ENCODE peak calls at places on chromosomes 16 and 17, in six cellular contexts. O is ascending aorta, Z is IMR-90, A is hepatocyte, Q is neural progenitor cell, J is endothelial cell of umbilical vein. X is an unnamed sample.

GRCh38 chr16:85206472-85207356 is 94.4 kb upstream of the CIBAR2 start:
- DNase-seq in O (peak), Z (peak), A (peak), Q (peak), J (peak), X (no peak)

GRCh38 chr17:7922499-7923289 is 6.6 kb upstream of the RNF227 start:
- DNase-seq in O (peak), Z (peak), A (peak), Q (peak), J (peak), X (peak)

GRCh38 chr17:46942441-46943217 is 19.7 kb downstream of the GOSR2 start:
- DNase-seq in O (peak), Z (peak), A (peak), Q (peak), J (peak), X (no peak)

GRCh38 chr16:31695667-31696066 is 168.0 kb downstream of the AHSP start:
- DNase-seq in O (no peak), Z (no peak), A (no peak), Q (no peak), J (no peak), X (no peak)

GRCh38 chr16:63050391-63050790 is 1014.2 kb upstream of the CDH8 start:
- DNase-seq in O (no peak), Z (no peak), A (no peak), Q (no peak), J (no peak), X (no peak)

GRCh38 chr17:82424001-82424862 is 5.8 kb upstream of the OGFOD3 start:
- DNase-seq in O (no peak), Z (peak), A (no peak), Q (peak), J (no peak), X (no peak)

GRCh38 chr16:66604376-66605176 is at the start of gene CMTM3:
- DNase-seq in O (peak), Z (peak), A (peak), Q (peak), J (peak), X (no peak)

GRCh38 chr16:67053767-67054334 is 24.9 kb downstream of the CBFB start:
- DNase-seq in O (no peak), Z (no peak), A (no peak), Q (no peak), J (no peak), X (no peak)

GRCh38 chr17:35577826-35578194 is 561 bp downstream of the PEX12 start:
- DNase-seq in O (no peak), Z (peak), A (peak), Q (no peak), J (no peak), X (no peak)

GRCh38 chr17:43401293-43401692 is 2.5 kb downstream of the ARL4D start:
- DNase-seq in O (peak), Z (peak), A (peak), Q (no peak), J (peak), X (peak)

GRCh38 chr16:15054357-15055140 is 1.3 kb downstream of the NTAN1 start:
- DNase-seq in O (no peak), Z (no peak), A (no peak), Q (no peak), J (no peak), X (no peak)

GRCh38 chr16:35525979-35526590 is 2066.7 kb downstream of the TP53TG3F start:
- DNase-seq in O (no peak), Z (no peak), A (no peak), Q (no peak), J (no peak), X (no peak)

GRCh38 chr17:32486091-32486700 is 597 bp upstream of the CDK5R1 start:
- DNase-seq in O (peak), Z (peak), A (peak), Q (peak), J (peak), X (no peak)

DNA sequence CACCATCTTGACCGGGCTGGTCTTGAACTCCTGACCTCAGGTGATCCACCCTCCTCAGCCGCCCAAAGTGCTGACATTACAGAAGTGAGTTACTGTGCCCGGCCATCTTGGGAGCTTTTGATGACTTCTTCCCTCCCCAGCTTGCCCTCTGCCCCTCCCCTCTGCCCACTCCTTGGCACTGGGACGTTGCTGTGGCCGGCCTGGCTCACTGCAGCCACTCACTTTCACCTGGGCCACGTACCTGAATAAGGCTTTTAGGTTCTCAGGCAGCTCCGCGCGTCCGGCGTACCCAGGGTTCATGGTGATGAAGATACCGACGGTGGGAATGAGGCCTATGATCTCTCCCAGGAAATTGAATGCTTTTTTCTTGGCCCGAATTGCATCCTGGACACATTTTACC is 81.6 kb downstream of the DNAH17 start:
- DNase-seq in O (no peak), Z (no peak), A (no peak), Q (no peak), J (no peak), X (no peak)
- H3K27ac ChIP-seq in O (no peak), Z (no peak), A (no peak), Q (no peak), J (no peak), X (no peak)

GRCh38 chr17:75063626-75064025 is 16.6 kb downstream of the KCTD2 start:
- DNase-seq in O (no peak), Z (no peak), A (no peak), Q (no peak), J (no peak), X (no peak)
- TF ChIP-seq CTCF in O (no peak), Z (no peak), A (no peak), Q (no peak), J (no peak), X (no peak)

GRCh38 chr17:75909051-75909811 is 4.5 kb upstream of the MRPL38 start:
- DNase-seq in O (no peak), Z (no peak), A (no peak), Q (no peak), J (no peak), X (no peak)

GRCh38 chr17:75910699-75911098 is 6.0 kb upstream of the MRPL38 start:
- DNase-seq in O (no peak), Z (no peak), A (peak), Q (peak), J (no peak), X (no peak)

GRCh38 chr17:75908201-75908600 is 3.5 kb upstream of the MRPL38 start:
- DNase-seq in O (no peak), Z (no peak), A (no peak), Q (no peak), J (no peak), X (no peak)

GRCh38 chr17:75906143-75906884 is 1.6 kb upstream of the MRPL38 start:
- DNase-seq in O (no peak), Z (no peak), A (no peak), Q (no peak), J (no peak), X (no peak)

DNA sequence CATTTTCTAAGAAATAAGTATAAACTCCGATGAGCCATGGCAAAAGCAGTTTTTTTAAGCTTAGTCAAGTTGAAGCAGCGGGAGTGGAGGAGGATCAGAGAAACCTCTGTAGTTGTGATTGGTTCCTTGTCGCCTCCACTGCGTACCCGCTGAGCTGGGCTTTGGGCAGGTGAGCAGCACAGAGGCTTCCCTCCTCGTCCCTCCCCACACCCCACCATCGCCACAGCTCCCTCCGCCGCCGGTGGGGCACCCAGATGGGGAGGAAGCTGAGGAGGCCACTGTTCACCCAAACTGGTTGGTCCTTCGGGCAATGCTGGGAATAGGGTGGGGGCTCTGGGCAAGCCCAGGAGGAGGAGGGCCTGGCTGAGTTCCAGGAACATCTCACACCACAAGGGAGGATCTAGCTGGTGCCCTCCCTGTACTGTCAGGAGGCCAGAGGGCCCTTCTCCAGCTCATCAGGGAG is 5.2 kb upstream of the MRPL38 start:
- DNase-seq in O (no peak), Z (peak), A (no peak), Q (no peak), J (no peak), X (no peak)
- H3K4me3 ChIP-seq in O (no peak), Z (no peak), A (no peak), Q (no peak), J (no peak), X (no peak)

DNA sequence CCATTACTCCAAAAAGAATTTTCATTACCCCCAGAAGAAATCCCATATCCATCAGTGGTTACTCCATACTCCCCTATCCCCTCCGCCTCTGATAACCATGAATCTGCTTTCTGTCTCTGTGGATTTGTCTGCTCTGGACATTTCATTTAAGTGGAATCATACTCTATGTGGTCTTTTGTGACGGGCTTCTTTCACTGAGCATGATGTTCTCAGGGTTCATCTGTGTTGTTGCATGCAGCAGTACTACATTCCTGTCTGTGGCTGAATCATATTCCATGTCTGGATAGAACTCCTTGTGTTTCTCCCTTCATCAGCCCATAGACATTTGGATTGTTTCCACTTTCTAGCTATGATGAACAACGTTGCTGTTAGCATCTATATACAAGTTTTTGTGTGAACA is 59.5 kb upstream of the IRX3 start:
- DNase-seq in O (no peak), Z (no peak), A (no peak), Q (no peak), J (no peak), X (no peak)
- H3K27ac ChIP-seq in O (no peak), Z (no peak), A (no peak), Q (no peak), J (no peak), X (no peak)

X was measured in coronary artery.